ENCODE peak calls at places on chromosomes 16 and 17, in seven cellular contexts. One of them, this sample, is unnamed.

GRCh38 chr17:50684288-50684611 is 23.5 kb downstream of the ANKRD40 start:
- DNase-seq in activated CD8-positive, alpha-beta T cell treated with anti-CD3 and anti-CD28 coated beads for 36 hours: no peak
- DNase-seq in effector memory CD4-positive, alpha-beta T cell: no peak
- DNase-seq in ACHN: no peak
- DNase-seq in GDM1: no peak
- DNase-seq in stimulated activated CD8-positive, alpha-beta memory T cell treated with anti-CD3 and anti-CD28 coated beads, Interleukin-12 subunit alpha, Interleukin-12 subunit beta, amount 100 ng/mL, for 1 hour: no peak
- DNase-seq in globus pallidus: no peak
- DNase-seq in this sample: no peak

GRCh38 chr17:17139972-17140589 is 66.1 kb downstream of the PLD6 start:
- DNase-seq in activated CD8-positive, alpha-beta T cell treated with anti-CD3 and anti-CD28 coated beads for 36 hours: no peak
- DNase-seq in effector memory CD4-positive, alpha-beta T cell: no peak
- DNase-seq in ACHN: no peak
- DNase-seq in GDM1: no peak
- DNase-seq in stimulated activated CD8-positive, alpha-beta memory T cell treated with anti-CD3 and anti-CD28 coated beads, Interleukin-12 subunit alpha, Interleukin-12 subunit beta, amount 100 ng/mL, for 1 hour: no peak
- DNase-seq in globus pallidus: no peak
- DNase-seq in this sample: no peak

GRCh38 chr16:4795181-4795827 is at the start of gene SMIM22:
- DNase-seq in activated CD8-positive, alpha-beta T cell treated with anti-CD3 and anti-CD28 coated beads for 36 hours: no peak
- DNase-seq in effector memory CD4-positive, alpha-beta T cell: no peak
- DNase-seq in ACHN: no peak
- DNase-seq in GDM1: no peak
- DNase-seq in stimulated activated CD8-positive, alpha-beta memory T cell treated with anti-CD3 and anti-CD28 coated beads, Interleukin-12 subunit alpha, Interleukin-12 subunit beta, amount 100 ng/mL, for 1 hour: no peak
- DNase-seq in globus pallidus: no peak
- DNase-seq in this sample: no peak

GRCh38 chr17:49363251-49363650 is 1.2 kb upstream of the ZNF652 start:
- DNase-seq in activated CD8-positive, alpha-beta T cell treated with anti-CD3 and anti-CD28 coated beads for 36 hours: no peak
- DNase-seq in effector memory CD4-positive, alpha-beta T cell: no peak
- DNase-seq in ACHN: no peak
- DNase-seq in GDM1: no peak
- DNase-seq in stimulated activated CD8-positive, alpha-beta memory T cell treated with anti-CD3 and anti-CD28 coated beads, Interleukin-12 subunit alpha, Interleukin-12 subunit beta, amount 100 ng/mL, for 1 hour: no peak
- DNase-seq in globus pallidus: no peak
- DNase-seq in this sample: no peak

GRCh38 chr16:1216296-1216619 is 8.8 kb downstream of the TPSG1 start:
- DNase-seq in activated CD8-positive, alpha-beta T cell treated with anti-CD3 and anti-CD28 coated beads for 36 hours: no peak
- DNase-seq in effector memory CD4-positive, alpha-beta T cell: no peak
- DNase-seq in ACHN: no peak
- DNase-seq in GDM1: no peak
- DNase-seq in stimulated activated CD8-positive, alpha-beta memory T cell treated with anti-CD3 and anti-CD28 coated beads, Interleukin-12 subunit alpha, Interleukin-12 subunit beta, amount 100 ng/mL, for 1 hour: no peak
- DNase-seq in globus pallidus: no peak
- DNase-seq in this sample: no peak

GRCh38 chr16:31333686-31334649 is 21.0 kb upstream of the ITGAX start:
- DNase-seq in activated CD8-positive, alpha-beta T cell treated with anti-CD3 and anti-CD28 coated beads for 36 hours: peak
- DNase-seq in effector memory CD4-positive, alpha-beta T cell: no peak
- DNase-seq in ACHN: peak
- DNase-seq in GDM1: peak
- DNase-seq in stimulated activated CD8-positive, alpha-beta memory T cell treated with anti-CD3 and anti-CD28 coated beads, Interleukin-12 subunit alpha, Interleukin-12 subunit beta, amount 100 ng/mL, for 1 hour: no peak
- DNase-seq in globus pallidus: no peak
- DNase-seq in this sample: no peak

GRCh38 chr17:30433514-30433913 is 43.7 kb upstream of the GOSR1 start:
- DNase-seq in activated CD8-positive, alpha-beta T cell treated with anti-CD3 and anti-CD28 coated beads for 36 hours: no peak
- DNase-seq in effector memory CD4-positive, alpha-beta T cell: no peak
- DNase-seq in ACHN: peak
- DNase-seq in GDM1: no peak
- DNase-seq in stimulated activated CD8-positive, alpha-beta memory T cell treated with anti-CD3 and anti-CD28 coated beads, Interleukin-12 subunit alpha, Interleukin-12 subunit beta, amount 100 ng/mL, for 1 hour: no peak
- DNase-seq in globus pallidus: no peak
- DNase-seq in this sample: no peak

GRCh38 chr16:50279142-50279865 is 13.0 kb downstream of the ADCY7 start:
- DNase-seq in activated CD8-positive, alpha-beta T cell treated with anti-CD3 and anti-CD28 coated beads for 36 hours: no peak
- DNase-seq in effector memory CD4-positive, alpha-beta T cell: no peak
- DNase-seq in ACHN: no peak
- DNase-seq in GDM1: peak
- DNase-seq in stimulated activated CD8-positive, alpha-beta memory T cell treated with anti-CD3 and anti-CD28 coated beads, Interleukin-12 subunit alpha, Interleukin-12 subunit beta, amount 100 ng/mL, for 1 hour: no peak
- DNase-seq in globus pallidus: peak
- DNase-seq in this sample: no peak

GRCh38 chr16:82972520-82972919 is 345.8 kb downstream of the CDH13 start:
- DNase-seq in activated CD8-positive, alpha-beta T cell treated with anti-CD3 and anti-CD28 coated beads for 36 hours: no peak
- DNase-seq in effector memory CD4-positive, alpha-beta T cell: no peak
- DNase-seq in ACHN: no peak
- DNase-seq in GDM1: no peak
- DNase-seq in stimulated activated CD8-positive, alpha-beta memory T cell treated with anti-CD3 and anti-CD28 coated beads, Interleukin-12 subunit alpha, Interleukin-12 subunit beta, amount 100 ng/mL, for 1 hour: no peak
- DNase-seq in globus pallidus: no peak
- DNase-seq in this sample: no peak

GRCh38 chr16:85173981-85174751 is 61.9 kb upstream of the CIBAR2 start:
- DNase-seq in activated CD8-positive, alpha-beta T cell treated with anti-CD3 and anti-CD28 coated beads for 36 hours: no peak
- DNase-seq in effector memory CD4-positive, alpha-beta T cell: no peak
- DNase-seq in ACHN: no peak
- DNase-seq in GDM1: no peak
- DNase-seq in stimulated activated CD8-positive, alpha-beta memory T cell treated with anti-CD3 and anti-CD28 coated beads, Interleukin-12 subunit alpha, Interleukin-12 subunit beta, amount 100 ng/mL, for 1 hour: no peak
- DNase-seq in globus pallidus: no peak
- DNase-seq in this sample: no peak

GRCh38 chr17:80984749-80985148 is 6.9 kb upstream of the CHMP6 start:
- DNase-seq in activated CD8-positive, alpha-beta T cell treated with anti-CD3 and anti-CD28 coated beads for 36 hours: no peak
- DNase-seq in effector memory CD4-positive, alpha-beta T cell: no peak
- DNase-seq in ACHN: peak
- DNase-seq in GDM1: no peak
- DNase-seq in stimulated activated CD8-positive, alpha-beta memory T cell treated with anti-CD3 and anti-CD28 coated beads, Interleukin-12 subunit alpha, Interleukin-12 subunit beta, amount 100 ng/mL, for 1 hour: no peak
- DNase-seq in globus pallidus: no peak
- DNase-seq in this sample: no peak

GRCh38 chr17:41308918-41309359 is at the start of gene KRTAP16-1:
- DNase-seq in activated CD8-positive, alpha-beta T cell treated with anti-CD3 and anti-CD28 coated beads for 36 hours: peak
- DNase-seq in effector memory CD4-positive, alpha-beta T cell: peak
- DNase-seq in ACHN: no peak
- DNase-seq in GDM1: no peak
- DNase-seq in stimulated activated CD8-positive, alpha-beta memory T cell treated with anti-CD3 and anti-CD28 coated beads, Interleukin-12 subunit alpha, Interleukin-12 subunit beta, amount 100 ng/mL, for 1 hour: peak
- DNase-seq in globus pallidus: no peak
- DNase-seq in this sample: peak

GRCh38 chr16:67537270-67537635 is 8.6 kb downstream of the RIPOR1 start:
- DNase-seq in activated CD8-positive, alpha-beta T cell treated with anti-CD3 and anti-CD28 coated beads for 36 hours: peak
- DNase-seq in effector memory CD4-positive, alpha-beta T cell: peak
- DNase-seq in ACHN: peak
- DNase-seq in GDM1: no peak
- DNase-seq in stimulated activated CD8-positive, alpha-beta memory T cell treated with anti-CD3 and anti-CD28 coated beads, Interleukin-12 subunit alpha, Interleukin-12 subunit beta, amount 100 ng/mL, for 1 hour: no peak
- DNase-seq in globus pallidus: peak
- DNase-seq in this sample: peak

GRCh38 chr16:10191096-10191495 is 8.9 kb upstream of the GRIN2A start:
- DNase-seq in activated CD8-positive, alpha-beta T cell treated with anti-CD3 and anti-CD28 coated beads for 36 hours: no peak
- DNase-seq in effector memory CD4-positive, alpha-beta T cell: no peak
- DNase-seq in ACHN: no peak
- DNase-seq in GDM1: no peak
- DNase-seq in stimulated activated CD8-positive, alpha-beta memory T cell treated with anti-CD3 and anti-CD28 coated beads, Interleukin-12 subunit alpha, Interleukin-12 subunit beta, amount 100 ng/mL, for 1 hour: no peak
- DNase-seq in globus pallidus: no peak
- DNase-seq in this sample: no peak